ENCODE peak calls at places on chromosome 7, in six cellular contexts. O is AG10803; H is HFFc6; D is activated T-cell treated with anti-CD3 and anti-CD28 coated beads, Interleukin-2, amount 50 U/mL, for 48 hours; P is brain microvascular endothelial cell; Q is kidney. Z is an unnamed sample.

GRCh38 chr7:29127527-29127926 is 18.8 kb downstream of the CPVL start:
- DNase-seq in O (no peak), H (no peak), D (no peak), P (no peak), Q (no peak), Z (no peak)

GRCh38 chr7:86745019-86745745 is 101.5 kb downstream of the GRM3 start:
- DNase-seq in O (no peak), H (no peak), D (no peak), P (no peak), Q (no peak), Z (no peak)

GRCh38 chr7:73799282-73800141 is 29.4 kb upstream of the CLDN3 start:
- DNase-seq in O (no peak), H (no peak), D (no peak), P (no peak), Q (no peak), Z (no peak)

GRCh38 chr7:70356975-70357374 is 758.7 kb downstream of the AUTS2 start:
- DNase-seq in O (no peak), H (no peak), D (no peak), P (no peak), Q (no peak), Z (no peak)

GRCh38 chr7:774161-775109 is 47.4 kb upstream of the PRKAR1B start:
- DNase-seq in O (peak), H (no peak), D (peak), P (peak), Q (peak), Z (no peak)

GRCh38 chr7:34748244-34749039 is 90.4 kb downstream of the NPSR1 start:
- DNase-seq in O (peak), H (peak), D (no peak), P (peak), Q (peak), Z (no peak)

GRCh38 chr7:29467193-29467592 is 96.4 kb upstream of the PRR15 start:
- DNase-seq in O (no peak), H (no peak), D (no peak), P (no peak), Q (no peak), Z (no peak)

GRCh38 chr7:107809179-107809578 is 6.2 kb upstream of the SLC26A3 start:
- DNase-seq in O (no peak), H (no peak), D (no peak), P (no peak), Q (no peak), Z (no peak)

GRCh38 chr7:82945480-82945879 is 217.2 kb downstream of the PCLO start:
- DNase-seq in O (no peak), H (no peak), D (no peak), P (no peak), Q (no peak), Z (no peak)

GRCh38 chr7:74993121-74993520 is 28.6 kb downstream of the CASTOR2 start:
- DNase-seq in O (no peak), H (no peak), D (no peak), P (no peak), Q (no peak), Z (no peak)

GRCh38 chr7:136942994-136943393 is 74.5 kb downstream of the CHRM2 start:
- DNase-seq in O (no peak), H (no peak), D (no peak), P (no peak), Q (no peak), Z (no peak)

GRCh38 chr7:2438181-2438580 is 34.8 kb downstream of the CHST12 start:
- DNase-seq in O (no peak), H (no peak), D (no peak), P (no peak), Q (no peak), Z (no peak)

GRCh38 chr7:16711730-16712129 is 41.8 kb upstream of the TSPAN13 start:
- DNase-seq in O (peak), H (peak), D (no peak), P (no peak), Q (no peak), Z (no peak)

GRCh38 chr7:149310113-149310836 is 48.3 kb downstream of the ZNF783 start:
- DNase-seq in O (peak), H (peak), D (no peak), P (peak), Q (no peak), Z (peak)

GRCh38 chr7:31020652-31021051 is 31.5 kb upstream of the ADCYAP1R1 start:
- DNase-seq in O (no peak), H (no peak), D (no peak), P (no peak), Q (no peak), Z (no peak)

GRCh38 chr7:120052884-120053382 is 220.0 kb upstream of the KCND2 start:
- DNase-seq in O (peak), H (peak), D (no peak), P (peak), Q (peak), Z (peak)

GRCh38 chr7:116443101-116443523 is 56.4 kb upstream of the CAV2 start:
- DNase-seq in O (peak), H (peak), D (no peak), P (peak), Q (no peak), Z (peak)

GRCh38 chr7:4837041-4837813 is 24.6 kb downstream of the PAPOLB start:
- DNase-seq in O (no peak), H (no peak), D (no peak), P (peak), Q (no peak), Z (no peak)

GRCh38 chr7:127702253-127702652 is 50.3 kb downstream of the SND1 start:
- DNase-seq in O (no peak), H (no peak), D (no peak), P (no peak), Q (no peak), Z (no peak)

GRCh38 chr7:121521681-121522405 is 125.7 kb upstream of the FAM3C start:
- DNase-seq in O (no peak), H (no peak), D (no peak), P (no peak), Q (no peak), Z (no peak)

GRCh38 chr7:56009695-56010094 is 41.5 kb downstream of the PSPH start:
- DNase-seq in O (no peak), H (no peak), D (no peak), P (no peak), Q (no peak), Z (no peak)

GRCh38 chr7:45145881-45146280 is 11.7 kb upstream of the RAMP3 start:
- DNase-seq in O (no peak), H (no peak), D (no peak), P (no peak), Q (no peak), Z (no peak)

GRCh38 chr7:1967512-1968396 is 265.0 kb downstream of the MAD1L1 start:
- DNase-seq in O (no peak), H (no peak), D (no peak), P (no peak), Q (peak), Z (no peak)

GRCh38 chr7:92460109-92460508 is 12.8 kb downstream of the GATAD1 start:
- DNase-seq in O (no peak), H (no peak), D (no peak), P (no peak), Q (no peak), Z (no peak)

GRCh38 chr7:86768967-86769760 is 125.5 kb downstream of the GRM3 start:
- DNase-seq in O (no peak), H (no peak), D (no peak), P (no peak), Q (no peak), Z (no peak)

GRCh38 chr7:37109853-37110252 is 338.8 kb downstream of the ELMO1 start:
- DNase-seq in O (no peak), H (no peak), D (no peak), P (no peak), Q (no peak), Z (no peak)

GRCh38 chr7:148924011-148924410 is 39.9 kb upstream of the EZH2 start:
- DNase-seq in O (no peak), H (no peak), D (no peak), P (no peak), Q (no peak), Z (no peak)